ENCODE peak calls at places on chromosomes 1 and 21, in four cellular contexts. E is fibroblast of villous mesenchyme, S is NCI-H345, X is COR-L47. G is an unnamed sample.

GRCh38 chr1:3731543-3731942 is 20.7 kb upstream of the CCDC27 start:
- DNase-seq in X (no peak), S (no peak), E (no peak), G (no peak)

GRCh38 chr1:41122851-41123518 is 101.5 kb upstream of the SLFNL1 start:
- DNase-seq in X (no peak), S (peak; percentile 9), E (peak; percentile 77), G (no peak)

GRCh38 chr1:58942759-58943191 is 158.9 kb upstream of the JUN start:
- DNase-seq in X (peak; percentile 8), S (no peak), E (no peak), G (no peak)

GRCh38 chr1:79692519-79692918 is 686.0 kb upstream of the ADGRL4 start:
- DNase-seq in E (no peak), X (no peak), S (no peak), G (no peak)

GRCh38 chr1:119871881-119872280 is 24.4 kb downstream of the ADAM30 start:
- DNase-seq in X (no peak), S (no peak), E (no peak), G (no peak)

GRCh38 chr1:170768929-170769328 is 105.0 kb downstream of the PRRX1 start:
- DNase-seq in S (no peak), E (no peak), X (no peak), G (no peak)

GRCh38 chr1:174337000-174337681 is 110.6 kb upstream of the GPR52 start:
- DNase-seq in S (no peak), X (no peak), E (no peak), G (no peak)

GRCh38 chr1:160741597-160742348 is 2.7 kb downstream of the SLAMF7 start:
- DNase-seq in S (no peak), X (no peak), E (no peak), G (no peak)

GRCh38 chr1:202365092-202365815 is 16.8 kb downstream of the PPP1R12B start:
- DNase-seq in S (no peak), X (no peak), E (no peak), G (no peak)

GRCh38 chr1:16026723-16027484 is 5.1 kb downstream of the CLCNKA start:
- DNase-seq in X (no peak), S (no peak), E (peak; percentile 17), G (peak; percentile 34)

GRCh38 chr1:161351482-161351881 is 16.2 kb downstream of the CFAP126 start:
- DNase-seq in S (no peak), X (no peak), E (peak; percentile 10), G (no peak)

GRCh38 chr1:7454052-7454815 is 316.9 kb upstream of the VAMP3 start:
- DNase-seq in E (no peak), X (no peak), S (no peak), G (no peak)

GRCh38 chr1:246753670-246754535 is 29.7 kb downstream of the SCCPDH start:
- DNase-seq in S (peak; percentile 45), E (peak; percentile 70), X (peak; percentile 64), G (peak; percentile 74)

GRCh38 chr1:45410850-45411509 is 70.7 kb upstream of the MUTYH start:
- DNase-seq in X (no peak), S (no peak), E (no peak), G (no peak)

GRCh38 chr1:150152772-150153461 is 3.2 kb downstream of the PLEKHO1 start:
- DNase-seq in E (peak; percentile 72), S (no peak), X (no peak), G (no peak)

GRCh38 chr1:9289724-9290493 is 2.8 kb upstream of the SPSB1 start:
- DNase-seq in S (no peak), E (peak; percentile 95), X (no peak), G (no peak)

GRCh38 chr1:31812158-31812829 is 3.5 kb downstream of the SPOCD1 start:
- DNase-seq in E (no peak), X (no peak), S (no peak), G (no peak)

GRCh38 chr1:53272349-53272748 is 34.0 kb upstream of the MAGOH start:
- DNase-seq in S (no peak), X (no peak), E (no peak), G (no peak)

GRCh38 chr21:43348801-43349261 is 78.1 kb downstream of the SIK1 start:
- DNase-seq in X (no peak), E (peak; percentile 33), S (no peak), G (no peak)

GRCh38 chr1:98839840-98840239 is 164.8 kb downstream of the PLPPR5 start:
- DNase-seq in S (no peak), X (no peak), E (peak; percentile 3), G (no peak)

GRCh38 chr1:156386134-156386901 is 17.3 kb downstream of the RHBG start:
- DNase-seq in E (no peak), X (no peak), S (no peak), G (no peak)